ENCODE peak calls at places on chromosomes 5 and 9, in six cellular contexts. O, W, J, T, H and Q are unnamed samples.

GRCh38 chr5:125357660-125358059 is 611.2 kb upstream of the ZNF608 start:
- DNase-seq in W (no peak), H (no peak), J (no peak), T (no peak), O (no peak), Q (no peak)

GRCh38 chr9:126613656-126614055 is at the start of gene LMX1B:
- DNase-seq in J (peak; percentile 21), W (peak; percentile 60), O (no peak), T (no peak), H (no peak), Q (no peak)

GRCh38 chr5:123871373-123871772 is 359.4 kb downstream of the CSNK1G3 start:
- DNase-seq in W (no peak), J (no peak), H (no peak), O (no peak), T (no peak), Q (no peak)

GRCh38 chr5:138149530-138149929 is 10.3 kb upstream of the NME5 start:
- DNase-seq in W (no peak), O (peak; percentile 24), T (no peak), H (no peak), J (no peak), Q (no peak)

GRCh38 chr5:66582499-66582898 is 13.7 kb upstream of the MAST4 start:
- DNase-seq in T (no peak), W (no peak), J (no peak), O (peak; percentile 24), H (no peak), Q (no peak)

GRCh38 chr5:9062873-9063272 is 483.0 kb downstream of the SEMA5A start:
- DNase-seq in O (no peak), T (no peak), J (peak; percentile 84), W (no peak), H (peak; percentile 59), Q (no peak)

GRCh38 chr9:100057624-100058023 is 41.2 kb downstream of the ERP44 start:
- DNase-seq in W (no peak), T (no peak), H (no peak), O (no peak), J (no peak), Q (no peak)

GRCh38 chr9:93820667-93821306 is 134.4 kb downstream of the BARX1 start:
- DNase-seq in O (no peak), W (no peak), H (no peak), T (no peak), J (no peak), Q (no peak)

GRCh38 chr9:92154016-92154415 is 38.8 kb upstream of the SPTLC1 start:
- DNase-seq in T (no peak), W (no peak), J (no peak), H (no peak), O (no peak), Q (no peak)

GRCh38 chr9:109463924-109464625 is 34.0 kb downstream of the PTPN3 start:
- DNase-seq in T (no peak), O (no peak), J (no peak), H (no peak), W (no peak), Q (no peak)

GRCh38 chr5:32109236-32109635 is 64.9 kb downstream of the GOLPH3 start:
- DNase-seq in W (no peak), H (no peak), J (no peak), T (no peak), O (peak; percentile 52), Q (no peak)

GRCh38 chr5:73540192-73540591 is 25.2 kb downstream of the ANKRA2 start:
- DNase-seq in W (no peak), H (no peak), T (no peak), J (no peak), O (peak; percentile 69), Q (no peak)

GRCh38 chr5:54946306-54946705 is 39.1 kb downstream of the ESM1 start:
- DNase-seq in J (no peak), O (no peak), H (no peak), T (no peak), W (no peak), Q (no peak)

GRCh38 chr5:88741964-88742363 is 141.0 kb downstream of the MEF2C start:
- DNase-seq in W (no peak), J (no peak), T (no peak), H (no peak), O (no peak), Q (no peak)

GRCh38 chr9:16126042-16126441 is 573.2 kb downstream of the CCDC171 start:
- DNase-seq in T (no peak), W (no peak), H (no peak), O (peak; percentile 55), J (no peak), Q (no peak)

GRCh38 chr9:127896395-127897193 is 2.8 kb downstream of the ST6GALNAC6 start:
- DNase-seq in T (no peak), H (no peak), J (no peak), O (no peak), W (no peak), Q (no peak)

GRCh38 chr9:124062172-124062571 is 50.6 kb downstream of the LHX2 start:
- DNase-seq in H (no peak), J (no peak), T (no peak), O (no peak), W (no peak), Q (no peak)

GRCh38 chr5:37840036-37840909 is at the start of gene GDNF:
- DNase-seq in J (peak; percentile 23), W (peak; percentile 68), T (no peak), H (peak; percentile 18), O (no peak), Q (no peak)
- TF ChIP-seq CTCF in J (no peak), W (no peak), T (no peak), H (no peak), O (peak; percentile 13), Q (no peak)

GRCh38 chr5:151758430-151759241 is at the start of gene ATOX1:
- DNase-seq in T (peak; percentile 89), W (peak; percentile 96), J (peak; percentile 94), O (peak; percentile 83), H (peak; percentile 93), Q (peak; percentile 70)
- TF ChIP-seq CTCF in T (no peak), W (no peak), J (peak; percentile 49), O (peak; percentile 7), H (no peak), Q (no peak)

GRCh38 chr5:101942321-101942882 is 353.7 kb downstream of the SLCO4C1 start:
- DNase-seq in O (peak; percentile 20), W (no peak), T (no peak), J (peak; percentile 40), H (peak; percentile 2), Q (no peak)
- TF ChIP-seq CTCF in O (peak; percentile 68), W (peak; percentile 52), T (no peak), J (peak; percentile 53), H (peak; percentile 83), Q (no peak)

GRCh38 chr5:171770153-171770552 is 15.5 kb upstream of the SMIM23 start:
- DNase-seq in W (no peak), J (no peak), O (no peak), H (no peak), T (no peak), Q (no peak)
- TF ChIP-seq CTCF in W (no peak), J (no peak), O (no peak), H (no peak), T (no peak), Q (no peak)

GRCh38 chr5:128084228-128085167 is 932 bp downstream of the SLC12A2 start:
- DNase-seq in T (peak; percentile 21), W (peak; percentile 68), J (peak; percentile 43), O (no peak), H (peak; percentile 54), Q (no peak)

GRCh38 chr5:128082551-128083032 is 974 bp upstream of the SLC12A2 start:
- DNase-seq in H (no peak), O (no peak), J (no peak), T (no peak), W (no peak), Q (no peak)

GRCh38 chr5:128083033-128083810 is at the start of gene SLC12A2:
- DNase-seq in O (peak; percentile 92), H (peak; percentile 95), J (peak; percentile 92), T (peak; percentile 89), W (peak; percentile 94), Q (peak; percentile 70)

GRCh38 chr5:128083811-128084227 is 253 bp downstream of the SLC12A2 start:
- DNase-seq in H (no peak), T (no peak), J (peak; percentile 65), O (no peak), W (no peak), Q (no peak)

DNA sequence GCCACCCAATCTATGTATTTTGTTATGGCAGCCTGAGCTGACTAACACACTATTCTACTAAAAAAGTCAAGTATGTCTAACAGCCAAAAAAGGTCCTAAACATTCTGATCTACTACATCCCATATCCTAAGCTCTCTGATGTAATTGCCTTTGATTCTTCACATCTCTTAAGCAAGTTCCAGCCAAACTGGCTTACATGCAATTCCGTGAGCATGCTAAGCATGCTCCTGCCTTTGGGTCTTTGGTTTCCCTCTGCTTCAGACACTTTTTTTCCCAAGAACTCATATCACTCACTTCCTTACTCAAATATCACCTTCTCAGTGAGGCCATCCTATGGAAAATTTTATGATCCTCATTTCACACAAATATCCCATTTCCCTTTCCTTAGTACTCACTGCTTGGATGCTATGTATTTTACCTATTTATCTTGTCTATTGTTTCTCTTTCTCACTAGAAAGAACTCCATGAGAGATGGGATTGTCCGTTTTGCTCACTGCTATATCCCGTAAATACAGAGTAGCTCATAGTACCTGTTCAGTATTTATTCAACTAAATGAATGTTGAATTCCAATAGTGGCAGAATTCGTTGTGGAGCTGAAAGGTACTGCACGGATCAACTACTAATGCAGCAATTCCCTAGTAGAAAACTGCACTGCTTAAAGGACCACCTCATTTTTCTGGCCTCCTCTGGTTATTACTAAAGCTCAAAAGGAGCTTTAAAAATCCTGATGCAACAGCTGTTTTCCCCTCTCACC is 2.3 kb upstream of the SLC12A2 start:
- DNase-seq in J (no peak), H (no peak), O (no peak), T (no peak), W (no peak), Q (no peak)
- TF ChIP-seq CTCF in J (no peak), H (peak; percentile 3), O (peak; percentile 33), T (no peak), W (peak; percentile 29), Q (no peak)

DNA sequence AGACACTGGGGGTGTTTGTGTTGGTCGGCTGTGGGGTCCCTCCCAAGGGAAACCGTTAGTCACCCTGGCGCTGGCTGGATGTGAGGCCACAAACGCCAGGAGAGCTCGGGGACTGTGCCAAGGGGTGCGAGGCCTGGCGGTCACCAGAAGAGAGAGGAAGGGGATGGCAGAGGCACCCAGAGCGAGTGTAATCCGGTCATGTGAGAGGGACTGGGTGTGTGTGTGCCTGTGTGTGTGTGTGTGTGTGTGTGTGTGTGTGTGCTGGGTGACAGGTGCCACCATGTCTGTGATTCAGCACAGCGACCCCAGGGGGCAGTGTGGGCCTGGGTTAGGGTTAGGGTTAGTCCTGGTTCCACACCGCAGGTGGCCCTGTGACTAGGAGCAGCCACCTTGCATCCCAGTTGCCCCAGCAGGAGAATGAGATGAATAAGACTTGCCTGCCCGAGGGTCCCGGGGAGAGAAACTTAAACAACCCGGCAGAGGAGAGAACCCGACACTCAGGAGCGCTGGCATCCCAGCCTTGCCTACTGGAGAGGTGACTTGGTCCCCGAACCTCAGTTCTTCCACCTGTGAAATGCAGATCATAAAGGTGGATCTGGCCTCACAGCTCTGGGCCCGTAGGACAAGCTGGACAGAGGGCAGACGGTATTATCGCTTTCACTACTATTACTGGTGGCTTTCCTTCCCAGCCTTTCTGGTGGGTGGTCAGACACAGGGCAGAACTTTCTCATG is 1.4 kb upstream of the ADAMTSL2 start:
- DNase-seq in J (peak; percentile 58), T (peak; percentile 33), W (peak; percentile 84), O (peak; percentile 40), H (peak; percentile 67), Q (peak; percentile 45)
- TF ChIP-seq CTCF in J (peak; percentile 36), T (no peak), W (peak; percentile 55), O (peak; percentile 71), H (peak; percentile 72), Q (no peak)